ENCODE peak calls at places on chromosomes 11 and 22, in four cellular contexts. X is hepatocyte, W is heart left ventricle, U is uterus. N is an unnamed sample.

GRCh38 chr11:133901999-133902398 is 54.8 kb downstream of the IGSF9B start:
- DNase-seq in X (no peak), W (no peak), U (no peak), N (no peak)

GRCh38 chr11:95150977-95151684 is 61.5 kb downstream of the ENDOD1 start:
- DNase-seq in X (peak; percentile 96), W (peak; percentile 92), U (peak; percentile 92), N (peak; percentile 93)

GRCh38 chr11:4095509-4096230 is 1.1 kb downstream of the RRM1 start:
- DNase-seq in X (peak; percentile 28), W (no peak), U (no peak), N (no peak)

GRCh38 chr22:31363885-31364284 is 17.7 kb upstream of the PATZ1 start:
- DNase-seq in X (no peak), W (no peak), U (no peak), N (no peak)

GRCh38 chr11:110763249-110764011 is 51.2 kb upstream of the ARHGAP20 start:
- DNase-seq in X (peak; percentile 25), W (no peak), U (peak; percentile 22), N (peak; percentile 89)

GRCh38 chr11:64802370-64803162 is 448 bp downstream of the MAP4K2 start:
- DNase-seq in X (no peak), W (no peak), U (peak; percentile 61), N (no peak)

GRCh38 chr22:45969801-45970464 is 7.0 kb downstream of the WNT7B start:
- DNase-seq in X (no peak), W (no peak), U (no peak), N (no peak)

GRCh38 chr22:23183107-23183698 is 2.9 kb downstream of the BCR start:
- DNase-seq in X (peak; percentile 74), W (peak; percentile 57), U (no peak), N (peak; percentile 68)

GRCh38 chr11:2988996-2989395 is 3.1 kb downstream of the NAP1L4 start:
- DNase-seq in X (no peak), W (no peak), U (no peak), N (no peak)

GRCh38 chr11:6116638-6117037 is 9.2 kb downstream of the OR56B4 start:
- DNase-seq in X (no peak), W (no peak), U (no peak), N (no peak)

GRCh38 chr11:36478700-36479329 is 31.3 kb downstream of the TRAF6 start:
- DNase-seq in X (peak; percentile 71), W (no peak), U (no peak), N (no peak)

GRCh38 chr11:61897387-61898246 is 6.3 kb upstream of the FADS3 start:
- DNase-seq in X (peak; percentile 85), W (peak; percentile 77), U (peak; percentile 82), N (peak; percentile 69)

GRCh38 chr11:7673724-7674434 is 579 bp upstream of the CYB5R2 start:
- DNase-seq in X (peak; percentile 74), W (peak; percentile 44), U (peak; percentile 62), N (no peak)

GRCh38 chr22:29609139-29609538 is 5.7 kb downstream of the NF2 start:
- DNase-seq in X (no peak), W (no peak), U (no peak), N (no peak)

GRCh38 chr11:126153999-126154398 is 57.5 kb downstream of the RPUSD4 start:
- DNase-seq in X (peak; percentile 69), W (no peak), U (no peak), N (peak; percentile 4)

GRCh38 chr11:118696673-118697226 is 17.3 kb upstream of the TREH start:
- DNase-seq in X (no peak), W (no peak), U (no peak), N (no peak)

GRCh38 chr11:128391809-128392208 is 195.5 kb downstream of the ETS1 start:
- DNase-seq in X (no peak), W (no peak), U (no peak), N (no peak)

GRCh38 chr22:38802671-38803121 is 8.8 kb upstream of the DNAL4 start:
- DNase-seq in X (peak; percentile 56), W (peak; percentile 69), U (peak; percentile 58), N (no peak)

GRCh38 chr11:11076276-11076675 is 218.4 kb upstream of the ZBED5 start:
- DNase-seq in X (no peak), W (no peak), U (no peak), N (no peak)

GRCh38 chr11:40276960-40277359 is 1182.5 kb downstream of the LRRC4C start:
- DNase-seq in X (no peak), W (no peak), U (no peak), N (no peak)

GRCh38 chr11:66579017-66579606 is 10.7 kb upstream of the CTSF start:
- DNase-seq in X (peak; percentile 85), W (peak; percentile 82), U (peak; percentile 79), N (peak; percentile 75)

GRCh38 chr11:12100886-12101285 is 9.5 kb upstream of the MICAL2 start:
- DNase-seq in X (no peak), W (no peak), U (no peak), N (no peak)

GRCh38 chr11:75308116-75308515 is 43.3 kb downstream of the ARRB1 start:
- DNase-seq in X (no peak), W (peak; percentile 35), U (no peak), N (no peak)

GRCh38 chr11:72750086-72750485 is 2.1 kb downstream of the ARAP1 start:
- DNase-seq in X (no peak), W (peak; percentile 21), U (no peak), N (no peak)

GRCh38 chr11:18329196-18329870 is 7.0 kb downstream of the GTF2H1 start:
- DNase-seq in X (no peak), W (no peak), U (no peak), N (no peak)
- H3K27ac ChIP-seq in X (no peak overlapping the region), W (no peak overlapping the region), U (no peak overlapping the region), N (no peak overlapping the region)

DNA sequence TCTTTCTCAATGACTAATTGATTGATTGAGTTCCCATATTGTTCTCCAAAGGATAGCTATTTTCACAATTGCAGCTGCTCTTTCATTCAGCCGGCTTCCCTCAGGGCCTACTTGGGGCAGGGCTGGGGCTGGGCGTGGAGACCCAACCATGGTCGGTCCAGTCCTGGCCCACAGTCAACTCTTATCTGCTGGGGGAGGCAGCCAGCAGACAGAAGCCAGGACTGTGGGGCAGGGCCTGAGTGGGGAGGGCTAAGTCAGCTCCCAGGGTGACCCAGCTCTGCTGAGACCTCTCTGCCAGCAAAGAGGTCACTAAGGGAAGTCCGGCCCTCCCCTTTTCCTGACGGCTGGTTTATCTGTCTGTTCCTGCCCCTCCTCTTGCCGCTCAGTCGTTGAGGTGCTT is 735.2 kb downstream of the TBC1D22A start:
- DNase-seq in X (no peak), W (no peak), U (no peak), N (no peak)
- H3K27ac ChIP-seq in X (no peak overlapping the region), W (no peak overlapping the region), U (no peak overlapping the region), N (no peak overlapping the region)

DNA sequence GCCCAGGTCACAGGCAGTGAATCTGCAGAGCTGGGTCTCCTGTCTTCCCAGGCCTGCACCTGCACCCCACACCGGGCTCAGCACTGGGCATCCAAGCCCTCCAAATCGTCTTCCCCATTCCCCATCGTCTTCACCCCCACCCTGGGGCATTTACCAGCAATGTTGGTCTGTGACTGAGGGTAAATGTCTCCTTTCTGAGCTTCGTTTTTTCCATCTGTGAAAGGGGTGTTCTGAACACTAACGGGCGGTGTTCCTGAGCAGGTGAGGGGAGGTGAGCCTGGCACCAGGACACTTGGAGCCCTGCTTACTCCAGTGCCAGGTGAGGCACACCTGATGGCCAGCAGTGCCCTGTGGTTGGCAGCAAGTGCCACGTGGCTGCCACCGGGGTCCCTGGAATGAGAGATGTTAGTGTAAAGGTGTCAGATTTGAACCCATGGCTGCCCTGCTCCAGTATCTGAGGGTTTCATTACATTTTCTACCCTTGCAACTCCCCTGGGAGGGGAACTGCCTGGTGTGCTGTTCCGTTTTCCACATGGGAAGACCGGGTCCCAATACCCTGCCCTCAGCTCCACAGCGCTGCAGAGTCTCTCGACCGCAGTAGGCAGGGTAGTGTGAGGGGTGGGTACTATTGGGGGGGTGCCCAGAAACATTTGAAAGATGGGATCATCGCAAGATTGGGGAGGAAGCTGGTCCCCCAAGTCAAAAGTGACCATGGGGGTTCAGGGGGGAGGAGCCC is 1.9 kb downstream of the CDC42EP1 start:
- DNase-seq in X (no peak), W (no peak), U (peak; percentile 32), N (no peak)
- H3K27ac ChIP-seq in X (peak overlapping the region; percentile 79), W (peak overlapping the region; percentile 98), U (peak overlapping the region; percentile 99), N (peak overlapping the region; percentile 99)

GRCh38 chr11:83684071-83684470 is 397.9 kb upstream of the CCDC90B start:
- DNase-seq in X (no peak), W (no peak), U (no peak), N (no peak)

GRCh38 chr11:83682645-83682973 is 396.4 kb upstream of the CCDC90B start:
- DNase-seq in X (no peak), W (no peak), U (no peak), N (no peak)

GRCh38 chr11:83681944-83682644 is 395.9 kb upstream of the CCDC90B start:
- DNase-seq in X (no peak), W (no peak), U (no peak), N (no peak)

GRCh38 chr11:83680351-83680750 is 394.2 kb upstream of the CCDC90B start:
- DNase-seq in X (no peak), W (no peak), U (no peak), N (no peak)

DNA sequence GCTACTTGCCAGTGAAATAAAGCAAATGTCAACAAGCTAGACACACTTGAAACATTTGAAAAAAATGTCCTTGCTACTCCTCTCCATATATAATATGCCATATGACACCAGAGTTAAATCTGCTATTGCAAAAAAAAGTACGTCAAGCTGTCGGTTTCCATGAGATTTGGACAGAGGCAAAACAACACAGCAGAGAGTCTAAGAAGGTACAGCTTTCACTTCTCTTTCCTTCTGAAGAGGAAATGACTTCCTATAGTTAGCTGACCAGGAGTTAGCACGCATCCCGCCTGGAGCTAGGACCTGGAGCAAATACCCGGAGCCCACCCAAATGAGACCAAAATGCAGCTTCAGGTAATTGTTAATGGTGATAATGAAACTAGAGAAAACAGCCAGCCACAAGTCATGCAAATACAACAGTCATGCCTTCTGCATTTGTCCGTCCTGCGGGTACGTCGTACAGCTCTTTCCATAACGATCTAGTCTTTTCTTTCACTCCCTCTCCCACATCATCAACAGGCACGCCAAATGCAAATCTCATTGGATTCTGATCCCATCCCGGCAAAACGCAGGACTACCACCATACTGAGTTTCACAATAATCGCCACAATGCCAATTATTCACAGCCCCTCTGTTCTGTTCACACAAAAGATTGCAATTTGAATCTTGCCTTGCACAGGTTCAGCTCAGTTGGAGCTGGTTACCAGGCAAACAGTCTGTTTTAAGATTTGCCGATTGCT is 395.0 kb upstream of the CCDC90B start:
- DNase-seq in X (no peak), W (no peak), U (no peak), N (no peak)
- H3K27ac ChIP-seq in X (no peak overlapping the region), W (no peak overlapping the region), U (no peak overlapping the region), N (no peak overlapping the region)